ENCODE peak calls at places on chromosomes 7 and 10, in ten cellular contexts. N is H7; C is fibroblast of lung; S is upper lobe of right lung; M is IMR-90; R is adipocyte; U is DND-41; A is stomach; F is psoas muscle; D is CD8-positive, alpha-beta memory T cell. V is an unnamed sample.

GRCh38 chr7:30922596-30922995 is 10.9 kb downstream of the AQP1 start:
- DNase-seq in N (peak; percentile 43), C (no peak), S (peak; percentile 45), M (no peak), R (no peak), U (no peak), A (peak; percentile 14), F (no peak), D (no peak), V (no peak)

GRCh38 chr7:95334434-95334833 is 10.1 kb upstream of the PON1 start:
- DNase-seq in N (no peak), C (peak; percentile 42), S (no peak), M (no peak), R (peak; percentile 2), U (no peak), A (no peak), F (no peak), D (no peak), V (no peak)

GRCh38 chr10:14325325-14325955 is 5.3 kb downstream of the FRMD4A start:
- DNase-seq in N (peak; percentile 39), C (no peak), S (no peak), M (peak; percentile 12), R (peak; percentile 1), U (peak; percentile 43), A (peak; percentile 67), F (no peak), D (peak; percentile 10), V (no peak)

GRCh38 chr10:42690449-42691360 is 52.3 kb upstream of the ZNF33B start:
- DNase-seq in N (peak; percentile 13), C (no peak), S (peak; percentile 57), M (no peak), R (no peak), U (no peak), A (no peak), F (no peak), D (no peak), V (no peak)

GRCh38 chr7:50851891-50852290 is 69.2 kb upstream of the GRB10 start:
- DNase-seq in N (no peak), C (no peak), S (no peak), M (no peak), R (no peak), U (no peak), A (peak; percentile 24), F (no peak), D (no peak), V (no peak)

GRCh38 chr7:85230623-85231022 is 43.8 kb upstream of the SEMA3D start:
- DNase-seq in N (no peak), C (no peak), S (no peak), M (no peak), R (no peak), U (no peak), A (no peak), F (no peak), D (no peak), V (no peak)

GRCh38 chr10:25828475-25828874 is 105.6 kb upstream of the MYO3A start:
- DNase-seq in N (no peak), C (no peak), S (no peak), M (no peak), R (no peak), U (no peak), A (no peak), F (no peak), D (no peak), V (no peak)

GRCh38 chr10:77603529-77603927 is 34.1 kb downstream of the KCNMA1 start:
- DNase-seq in N (no peak), C (no peak), S (no peak), M (peak; percentile 44), R (no peak), U (peak; percentile 31), A (peak; percentile 37), F (peak; percentile 66), D (no peak), V (peak; percentile 63)

GRCh38 chr7:8201846-8202441 is 60.0 kb downstream of the ICA1 start:
- DNase-seq in N (no peak), C (no peak), S (no peak), M (no peak), R (no peak), U (no peak), A (no peak), F (no peak), D (no peak), V (no peak)

GRCh38 chr7:98329974-98330373 is 48.5 kb downstream of the BRI3 start:
- DNase-seq in N (no peak), C (peak; percentile 87), S (no peak), M (peak; percentile 72), R (peak; percentile 11), U (no peak), A (no peak), F (no peak), D (no peak), V (no peak)

GRCh38 chr10:121449457-121450045 is 148.7 kb downstream of the FGFR2 start:
- DNase-seq in N (no peak), C (no peak), S (no peak), M (no peak), R (no peak), U (no peak), A (no peak), F (no peak), D (no peak), V (no peak)

GRCh38 chr7:83159731-83160130 is 3.0 kb downstream of the PCLO start:
- DNase-seq in N (no peak), C (no peak), S (no peak), M (no peak), R (no peak), U (no peak), A (no peak), F (no peak), D (no peak), V (no peak)

GRCh38 chr7:126303926-126304325 is 948.8 kb downstream of the GRM8 start:
- DNase-seq in N (no peak), C (no peak), S (no peak), M (no peak), R (no peak), U (no peak), A (no peak), F (no peak), D (no peak), V (no peak)

GRCh38 chr10:34171957-34172527 is 643.1 kb downstream of the PARD3 start:
- DNase-seq in N (no peak), C (peak; percentile 58), S (no peak), M (peak; percentile 47), R (peak; percentile 95), U (no peak), A (no peak), F (no peak), D (no peak), V (no peak)

GRCh38 chr10:29501692-29502091 is 133.1 kb downstream of the SVIL start:
- DNase-seq in N (no peak), C (peak; percentile 95), S (no peak), M (peak; percentile 87), R (peak; percentile 86), U (no peak), A (no peak), F (peak; percentile 2), D (no peak), V (peak; percentile 77)

GRCh38 chr7:17617857-17618651 is 319.6 kb downstream of the AHR start:
- DNase-seq in N (no peak), C (no peak), S (no peak), M (no peak), R (no peak), U (no peak), A (no peak), F (no peak), D (no peak), V (no peak)

GRCh38 chr10:62056219-62056618 is 154.7 kb downstream of the ARID5B start:
- DNase-seq in N (no peak), C (no peak), S (no peak), M (no peak), R (no peak), U (no peak), A (no peak), F (no peak), D (no peak), V (no peak)
- H3K36me3 ChIP-seq in N (no peaks in the 10 kb centered on the region), C (peaks cover 31% of the 10 kb centered on the region), S (peaks cover 37% of the 10 kb centered on the region), M (peaks cover 87% of the 10 kb centered on the region), R (peaks cover 88% of the 10 kb centered on the region), U (no peaks in the 10 kb centered on the region), A (peaks cover 37% of the 10 kb centered on the region), F (peaks cover 100% of the 10 kb centered on the region), D (peaks cover 27% of the 10 kb centered on the region), V (peaks cover 100% of the 10 kb centered on the region)

DNA sequence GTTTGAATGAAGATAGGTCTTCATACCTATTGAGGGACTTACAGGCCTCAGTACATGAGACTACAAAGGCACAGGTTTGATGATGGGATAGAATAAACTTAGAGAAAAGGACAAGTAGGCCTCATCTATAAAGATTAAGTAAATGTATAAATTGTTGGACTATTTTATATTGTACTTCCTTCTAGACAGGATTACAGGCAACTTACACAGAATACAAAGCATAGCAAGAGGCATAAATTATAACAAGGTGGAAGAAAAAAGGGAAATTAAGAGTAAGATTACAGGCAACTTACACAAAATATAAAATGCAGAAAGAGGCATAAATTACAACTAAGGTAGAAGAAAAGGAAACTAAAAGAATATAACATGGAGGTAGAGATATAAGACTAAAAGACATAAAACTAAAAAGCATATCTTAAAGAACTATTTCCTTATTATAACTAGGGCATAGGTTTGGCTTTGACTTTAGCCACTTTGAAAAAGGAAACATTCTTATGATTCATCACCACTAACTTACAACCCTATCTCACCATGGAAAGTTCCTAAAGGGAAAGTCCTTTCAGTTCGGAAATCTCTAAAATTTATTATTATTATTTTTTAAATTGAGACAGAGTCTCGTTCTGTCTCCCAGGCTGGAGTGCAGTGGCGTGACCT is 153.1 kb downstream of the GALNT11 start:
- DNase-seq in N (no peak), C (no peak), S (no peak), M (no peak), R (no peak), U (no peak), A (no peak), F (no peak), D (no peak), V (no peak)
- H3K36me3 ChIP-seq in N (peaks cover 26% of the 10 kb centered on the region), C (peaks cover 23% of the 10 kb centered on the region), S (peaks cover 95% of the 10 kb centered on the region), M (peaks cover 48% of the 10 kb centered on the region), R (peaks cover 80% of the 10 kb centered on the region), U (peaks cover 88% of the 10 kb centered on the region), A (peaks cover 98% of the 10 kb centered on the region), F (peaks cover 100% of the 10 kb centered on the region), D (peaks cover 40% of the 10 kb centered on the region), V (peaks cover 35% of the 10 kb centered on the region)

GRCh38 chr7:158741294-158741666 is 36.7 kb upstream of the NCAPG2 start:
- DNase-seq in N (no peak), C (no peak), S (no peak), M (no peak), R (no peak), U (no peak), A (no peak), F (no peak), D (no peak), V (no peak)
- H3K36me3 ChIP-seq in N (peaks cover 20% of the 10 kb centered on the region), C (peaks cover 20% of the 10 kb centered on the region), S (peaks cover 86% of the 10 kb centered on the region), M (peaks cover 41% of the 10 kb centered on the region), R (peaks cover 90% of the 10 kb centered on the region), U (peaks cover 95% of the 10 kb centered on the region), A (peaks cover 100% of the 10 kb centered on the region), F (peaks cover 96% of the 10 kb centered on the region), D (peaks cover 44% of the 10 kb centered on the region), V (peaks cover 4% of the 10 kb centered on the region)

DNA sequence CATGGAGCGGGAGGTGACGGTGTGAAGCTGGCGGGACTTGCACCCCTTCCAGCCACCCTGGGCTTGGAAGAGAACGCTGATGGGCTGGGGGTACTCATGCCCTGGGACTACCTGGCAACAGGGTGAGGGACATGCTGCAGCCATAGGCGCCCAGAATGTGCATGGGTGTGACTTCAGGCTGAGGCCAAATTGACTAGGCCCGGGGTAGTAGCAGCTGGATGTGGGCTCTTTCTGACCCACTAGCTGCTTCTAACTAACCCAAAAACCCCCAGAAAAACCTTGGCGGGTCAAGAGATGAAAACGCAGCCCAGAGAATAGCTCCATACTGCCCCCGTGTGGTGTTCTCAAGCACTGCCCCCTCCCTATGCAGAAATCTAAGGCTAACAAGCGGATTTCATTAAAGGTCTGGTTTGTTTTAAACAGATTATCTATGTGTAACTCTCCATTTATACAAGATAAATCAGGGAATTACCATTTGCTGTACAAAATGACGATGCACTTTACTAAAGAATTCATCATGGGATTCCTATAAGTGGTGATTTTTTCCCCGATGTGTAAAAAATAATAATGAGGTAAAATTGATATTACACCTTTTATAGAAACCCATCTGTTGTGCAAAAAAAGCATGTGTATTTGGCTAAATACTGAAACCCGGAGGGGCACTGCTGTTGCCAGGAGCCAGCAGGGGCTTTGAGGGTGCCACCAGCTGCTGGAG is 4.2 kb downstream of the SMARCD3 start:
- DNase-seq in N (peak; percentile 90), C (no peak), S (no peak), M (peak; percentile 44), R (peak; percentile 83), U (peak; percentile 69), A (peak; percentile 55), F (peak; percentile 64), D (peak; percentile 47), V (no peak)
- H3K36me3 ChIP-seq in N (no peaks in the 10 kb centered on the region), C (peaks cover 13% of the 10 kb centered on the region), S (peaks cover 29% of the 10 kb centered on the region), M (peaks cover 35% of the 10 kb centered on the region), R (peaks cover 30% of the 10 kb centered on the region), U (peaks cover 3% of the 10 kb centered on the region), A (peaks cover 31% of the 10 kb centered on the region), F (peaks cover 47% of the 10 kb centered on the region), D (no peaks in the 10 kb centered on the region), V (no peaks in the 10 kb centered on the region)

V was measured in MG63.